ENCODE peak calls at places on chromosomes 1 and 21, in five cellular contexts. S is RWPE2; X is naive thymus-derived CD4-positive, alpha-beta T cell; V is upper lobe of right lung; G is neural progenitor cell. U is an unnamed sample. For H3K36me3 and H3K27me3, the result is how much of the 10 kb centered on the place peaks cover.

GRCh38 chr1:21764615-21765423 is 18.1 kb downstream of the USP48 start:
- DNase-seq in S (peak), X (no peak), V (no peak), G (peak), U (peak)

GRCh38 chr1:35637401-35637809 is 3.9 kb downstream of the PSMB2 start:
- DNase-seq in S (no peak), X (peak), V (no peak), G (no peak), U (no peak)

GRCh38 chr1:162708286-162708685 is 76.0 kb downstream of the DDR2 start:
- DNase-seq in S (no peak), X (no peak), V (no peak), G (no peak), U (no peak)

GRCh38 chr1:18473195-18473815 is 7.4 kb upstream of the KLHDC7A start:
- DNase-seq in S (no peak), X (no peak), V (no peak), G (no peak), U (no peak)

GRCh38 chr1:20684050-20684620 is 23.0 kb upstream of the DDOST start:
- DNase-seq in S (no peak), X (no peak), V (no peak), G (no peak), U (no peak)

GRCh38 chr1:192538407-192539311 is 36.9 kb upstream of the RGS1 start:
- DNase-seq in S (no peak), X (peak), V (no peak), G (no peak), U (no peak)

GRCh38 chr1:235932090-235932510 is 65.4 kb upstream of the LYST start:
- DNase-seq in S (no peak), X (no peak), V (peak), G (no peak), U (peak)

GRCh38 chr1:108661030-108661609 is at the start of gene HENMT1:
- DNase-seq in S (no peak), X (peak), V (peak), G (peak), U (peak)

GRCh38 chr1:31995263-31995662 is 18.4 kb upstream of the KHDRBS1 start:
- DNase-seq in S (no peak), X (no peak), V (peak), G (no peak), U (no peak)

GRCh38 chr1:28458237-28459228 is 47.3 kb upstream of the RCC1 start:
- DNase-seq in S (no peak), X (no peak), V (no peak), G (no peak), U (no peak)

GRCh38 chr1:181092883-181093282 is 4.4 kb downstream of the IER5 start:
- DNase-seq in S (no peak), X (no peak), V (no peak), G (no peak), U (no peak)

GRCh38 chr1:68421350-68421749 is 28.4 kb downstream of the RPE65 start:
- DNase-seq in S (no peak), X (no peak), V (no peak), G (no peak), U (no peak)

GRCh38 chr1:71836899-71837298 is 445.4 kb downstream of the NEGR1 start:
- DNase-seq in S (no peak), X (no peak), V (no peak), G (no peak), U (no peak)

GRCh38 chr1:208536176-208536575 is 292.0 kb upstream of the PLXNA2 start:
- DNase-seq in S (no peak), X (no peak), V (no peak), G (peak), U (no peak)

GRCh38 chr1:190452272-190452848 is 25.3 kb downstream of the BRINP3 start:
- DNase-seq in S (no peak), X (no peak), V (no peak), G (no peak), U (no peak)

GRCh38 chr1:160405331-160405877 is 5.0 kb downstream of the VANGL2 start:
- DNase-seq in S (no peak), X (no peak), V (no peak), G (no peak), U (peak)

GRCh38 chr1:70438529-70438928 is 27.5 kb downstream of the CTH start:
- DNase-seq in S (no peak), X (no peak), V (no peak), G (no peak), U (no peak)

GRCh38 chr1:28577052-28577678 is 14.9 kb upstream of the RAB42 start:
- DNase-seq in S (no peak), X (no peak), V (no peak), G (no peak), U (peak)

GRCh38 chr1:161098161-161099068 is at the start of gene KLHDC9:
- DNase-seq in S (peak), X (peak), V (peak), G (peak), U (peak)

GRCh38 chr1:22876359-22877111 is 96.1 kb downstream of the LACTBL1 start:
- DNase-seq in S (no peak), X (no peak), V (no peak), G (peak), U (peak)

GRCh38 chr1:201528631-201529260 is 10.2 kb upstream of the NAV1 start:
- DNase-seq in S (no peak), X (no peak), V (no peak), G (no peak), U (no peak)

GRCh38 chr21:22536511-22536910 is 1538.3 kb downstream of the NCAM2 start:
- DNase-seq in S (no peak), X (no peak), V (no peak), G (no peak), U (no peak)

GRCh38 chr1:11989669-11990068 is 9.4 kb downstream of the MFN2 start:
- DNase-seq in S (no peak), X (no peak), V (no peak), G (no peak), U (no peak)

GRCh38 chr1:11984559-11984958 is 4.3 kb downstream of the MFN2 start:
- DNase-seq in S (no peak), X (no peak), V (no peak), G (no peak), U (no peak)

GRCh38 chr1:11982010-11982392 is 1.8 kb downstream of the MFN2 start:
- DNase-seq in S (no peak), X (no peak), V (no peak), G (peak), U (no peak)

GRCh38 chr1:11984121-11984520 is 3.9 kb downstream of the MFN2 start:
- DNase-seq in S (no peak), X (no peak), V (no peak), G (no peak), U (no peak)

GRCh38 chr1:11985851-11986250 is 5.6 kb downstream of the MFN2 start:
- DNase-seq in S (no peak), X (no peak), V (no peak), G (no peak), U (no peak)
- H3K4me3 ChIP-seq in S (no peak), X (no peak), V (no peak), G (no peak), U (no peak)

GRCh38 chr1:74753104-74753503 is 20.2 kb downstream of the TYW3 start:
- DNase-seq in S (no peak), X (no peak), V (no peak), G (peak), U (no peak)
- H3K36me3 ChIP-seq in S (half or more), X (under half), V (half or more), G (under half), U (under half)

GRCh38 chr1:204684551-204685235 is 845 bp downstream of the LRRN2 start:
- DNase-seq in S (no peak), X (no peak), V (no peak), G (peak), U (peak)

GRCh38 chr1:204692320-204692851 is 6.8 kb upstream of the LRRN2 start:
- DNase-seq in S (no peak), X (no peak), V (no peak), G (no peak), U (peak)

GRCh38 chr1:204688007-204688406 is 2.5 kb upstream of the LRRN2 start:
- DNase-seq in S (no peak), X (no peak), V (no peak), G (no peak), U (no peak)

GRCh38 chr1:204685236-204686006 is at the start of gene LRRN2:
- DNase-seq in S (no peak), X (no peak), V (no peak), G (peak), U (peak)

DNA sequence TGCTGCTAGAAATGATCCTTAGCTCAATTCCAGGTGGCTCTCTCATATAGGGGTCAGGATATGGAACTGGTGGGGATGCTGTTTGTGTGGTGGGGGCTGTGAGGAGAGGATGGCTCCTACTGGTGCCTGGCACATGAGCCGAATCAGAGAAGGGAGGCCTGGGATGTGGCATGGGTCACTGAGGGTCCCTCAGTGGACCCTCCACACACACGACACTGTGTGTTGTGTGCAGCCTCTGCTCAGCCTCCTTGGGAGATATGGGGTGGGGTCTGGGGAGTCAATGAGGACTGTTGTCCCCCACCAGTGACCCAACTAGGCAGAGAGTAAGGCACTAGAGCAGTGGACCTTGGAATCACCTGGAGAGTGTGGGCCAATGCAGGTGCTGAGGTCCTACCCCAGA is 3.2 kb upstream of the LRRN2 start:
- DNase-seq in S (no peak), X (no peak), V (no peak), G (no peak), U (no peak)
- H3K27me3 ChIP-seq in S (under half), X (under half), V (under half), G (half or more), U (under half)

GRCh38 chr1:155244368-155245162 is 10.7 kb downstream of the ENTREP3 start:
- DNase-seq in S (peak), X (peak), V (peak), G (peak), U (peak)

GRCh38 chr1:155247667-155248563 is 7.4 kb downstream of the ENTREP3 start:
- DNase-seq in S (no peak), X (no peak), V (no peak), G (no peak), U (peak)

GRCh38 chr1:155242805-155243358 is 12.4 kb downstream of the ENTREP3 start:
- DNase-seq in S (no peak), X (no peak), V (no peak), G (no peak), U (no peak)

GRCh38 chr1:155241851-155242264 is 13.4 kb downstream of the ENTREP3 start:
- DNase-seq in S (no peak), X (no peak), V (no peak), G (no peak), U (no peak)

GRCh38 chr1:155245163-155245524 is 10.1 kb downstream of the ENTREP3 start:
- DNase-seq in S (no peak), X (no peak), V (no peak), G (no peak), U (no peak)
- H3K4me3 ChIP-seq in S (peak), X (peak), V (peak), G (peak), U (peak)

GRCh38 chr21:42382915-42383314 is 12.9 kb downstream of the TMPRSS3 start:
- DNase-seq in S (peak), X (no peak), V (no peak), G (no peak), U (no peak)
- H3K36me3 ChIP-seq in S (under half), X (under half), V (under half), G (under half), U (under half)

DNA sequence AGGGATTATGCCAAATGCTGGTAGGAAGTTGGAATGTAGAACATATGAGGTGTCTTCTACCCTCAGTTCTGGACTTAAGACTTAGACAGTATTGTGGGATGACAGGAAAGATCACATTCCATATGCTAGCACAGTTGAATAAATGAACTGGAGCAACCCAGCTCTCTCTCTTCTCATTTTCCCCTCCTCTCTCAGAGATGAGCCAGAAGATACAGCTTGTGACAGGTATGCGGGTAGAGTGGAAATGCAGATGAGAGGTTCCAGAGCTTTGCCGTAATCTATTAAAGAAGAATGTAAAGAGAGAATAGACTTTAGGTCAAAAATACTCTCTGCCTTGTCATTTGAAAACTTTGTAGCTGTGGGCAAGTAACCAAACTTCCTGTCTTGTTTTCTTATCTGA is 32.5 kb upstream of the HMCN1 start:
- DNase-seq in S (no peak), X (no peak), V (no peak), G (no peak), U (no peak)
- H3K27me3 ChIP-seq in S (under half), X (under half), V (under half), G (under half), U (under half)

GRCh38 chr21:31872072-31872451 is 758 bp upstream of the HUNK start:
- DNase-seq in S (no peak), X (no peak), V (no peak), G (no peak), U (peak)
- H3K4me3 ChIP-seq in S (no peak), X (no peak), V (peak), G (peak), U (peak)

GRCh38 chr1:213296558-213296957 is 245.5 kb downstream of the RPS6KC1 start:
- DNase-seq in S (no peak), X (no peak), V (no peak), G (no peak), U (no peak)

GRCh38 chr1:213297021-213297420 is 246.0 kb downstream of the RPS6KC1 start:
- DNase-seq in S (no peak), X (no peak), V (no peak), G (no peak), U (no peak)

GRCh38 chr1:213295860-213296259 is 244.8 kb downstream of the RPS6KC1 start:
- DNase-seq in S (no peak), X (no peak), V (no peak), G (no peak), U (no peak)

GRCh38 chr1:213287987-213288386 is 236.9 kb downstream of the RPS6KC1 start:
- DNase-seq in S (no peak), X (no peak), V (no peak), G (no peak), U (no peak)

GRCh38 chr1:213292653-213293052 is 241.6 kb downstream of the RPS6KC1 start:
- DNase-seq in S (no peak), X (no peak), V (no peak), G (no peak), U (no peak)
- H3K36me3 ChIP-seq in S (under half), X (under half), V (under half), G (under half), U (under half)